ENCODE peak calls at places on chromosomes 2 and 18, in six cellular contexts. F, M, T, C, W and O are unnamed samples.

GRCh38 chr2:161141033-161141432 is 19.2 kb upstream of the TANK start:
- DNase-seq in F (no peak), W (no peak), M (no peak), C (no peak), T (no peak), O (no peak)

GRCh38 chr18:58135806-58136331 is 91.8 kb downstream of the NEDD4L start:
- DNase-seq in M (peak; percentile 77), C (peak; percentile 88), T (no peak), F (peak; percentile 49), W (peak; percentile 80), O (peak; percentile 62)

GRCh38 chr2:152440460-152440859 is 105.5 kb downstream of the FMNL2 start:
- DNase-seq in M (no peak), C (no peak), W (no peak), F (no peak), T (no peak), O (no peak)

GRCh38 chr2:167823066-167823465 is 424.3 kb downstream of the STK39 start:
- DNase-seq in C (no peak), T (no peak), M (no peak), F (no peak), W (no peak), O (no peak)

GRCh38 chr2:218876562-218877219 is 4.0 kb upstream of the WNT10A start:
- DNase-seq in C (peak; percentile 96), T (peak; percentile 78), M (peak; percentile 86), F (peak; percentile 81), W (peak; percentile 80), O (peak; percentile 85)

GRCh38 chr2:43086451-43087221 is 139.8 kb downstream of the ZFP36L2 start:
- DNase-seq in C (peak; percentile 69), F (no peak), T (peak; percentile 89), M (peak; percentile 97), W (peak; percentile 31), O (peak; percentile 98)

GRCh38 chr2:10759151-10759714 is 37.8 kb downstream of the ATP6V1C2 start:
- DNase-seq in M (no peak), C (no peak), W (no peak), T (peak; percentile 42), F (no peak), O (no peak)

GRCh38 chr2:28449489-28450395 is 46.1 kb upstream of the PLB1 start:
- DNase-seq in T (no peak), F (no peak), M (peak; percentile 68), W (no peak), C (no peak), O (no peak)

GRCh38 chr18:79870369-79871025 is 72.8 kb downstream of the KCNG2 start:
- DNase-seq in W (no peak), M (no peak), C (no peak), F (no peak), T (no peak), O (no peak)

GRCh38 chr18:63161728-63162195 is 157.8 kb downstream of the BCL2 start:
- DNase-seq in C (no peak), M (peak; percentile 80), T (no peak), W (no peak), F (no peak), O (peak; percentile 85)

GRCh38 chr2:179096090-179096489 is 46.2 kb upstream of the CCDC141 start:
- DNase-seq in W (no peak), C (peak; percentile 57), T (no peak), M (no peak), F (no peak), O (no peak)

GRCh38 chr18:78871631-78872030 is 108.0 kb upstream of the SALL3 start:
- DNase-seq in W (no peak), M (no peak), C (no peak), F (no peak), T (no peak), O (no peak)

GRCh38 chr18:78865056-78865598 is 114.5 kb upstream of the SALL3 start:
- DNase-seq in F (no peak), T (no peak), M (no peak), W (no peak), C (no peak), O (no peak)

GRCh38 chr18:78865771-78866310 is 113.8 kb upstream of the SALL3 start:
- DNase-seq in W (no peak), F (no peak), C (no peak), T (peak; percentile 54), M (no peak), O (no peak)

GRCh38 chr18:78868330-78869316 is 111.0 kb upstream of the SALL3 start:
- DNase-seq in F (no peak), W (no peak), M (no peak), T (no peak), C (no peak), O (no peak)

DNA sequence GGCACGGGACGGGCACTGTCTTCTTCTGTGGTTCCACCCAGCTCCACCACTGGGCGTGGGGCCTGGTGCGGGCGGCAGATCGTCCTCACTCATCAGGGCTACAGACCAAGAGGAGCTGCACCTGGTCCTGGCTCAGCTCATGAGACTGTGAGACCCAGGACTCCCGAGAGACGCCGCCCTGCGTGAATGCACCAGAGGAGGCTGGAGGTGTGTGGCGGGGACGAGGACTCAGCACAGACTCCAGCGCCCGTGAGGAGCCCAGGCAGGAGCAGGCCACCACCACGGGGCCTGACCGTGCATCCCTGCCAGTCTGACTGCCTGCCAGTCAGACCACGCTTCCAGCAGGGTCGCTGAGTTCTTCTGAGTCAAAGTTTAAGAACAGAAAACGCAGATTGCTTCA is 112.5 kb upstream of the SALL3 start:
- DNase-seq in C (no peak), W (no peak), T (peak; percentile 55), M (no peak), F (no peak), O (no peak)
- H3K9me3 ChIP-seq in C (no peaks in the 10 kb centered on the region), W (no peaks in the 10 kb centered on the region), T (no peaks in the 10 kb centered on the region), M (no peaks in the 10 kb centered on the region), F (no peaks in the 10 kb centered on the region), O (no peaks in the 10 kb centered on the region)

GRCh38 chr2:228181098-228182019 is at the start of gene SPHKAP:
- DNase-seq in W (peak; percentile 60), T (peak; percentile 58), M (no peak), C (peak; percentile 87), F (peak; percentile 21), O (no peak)

DNA sequence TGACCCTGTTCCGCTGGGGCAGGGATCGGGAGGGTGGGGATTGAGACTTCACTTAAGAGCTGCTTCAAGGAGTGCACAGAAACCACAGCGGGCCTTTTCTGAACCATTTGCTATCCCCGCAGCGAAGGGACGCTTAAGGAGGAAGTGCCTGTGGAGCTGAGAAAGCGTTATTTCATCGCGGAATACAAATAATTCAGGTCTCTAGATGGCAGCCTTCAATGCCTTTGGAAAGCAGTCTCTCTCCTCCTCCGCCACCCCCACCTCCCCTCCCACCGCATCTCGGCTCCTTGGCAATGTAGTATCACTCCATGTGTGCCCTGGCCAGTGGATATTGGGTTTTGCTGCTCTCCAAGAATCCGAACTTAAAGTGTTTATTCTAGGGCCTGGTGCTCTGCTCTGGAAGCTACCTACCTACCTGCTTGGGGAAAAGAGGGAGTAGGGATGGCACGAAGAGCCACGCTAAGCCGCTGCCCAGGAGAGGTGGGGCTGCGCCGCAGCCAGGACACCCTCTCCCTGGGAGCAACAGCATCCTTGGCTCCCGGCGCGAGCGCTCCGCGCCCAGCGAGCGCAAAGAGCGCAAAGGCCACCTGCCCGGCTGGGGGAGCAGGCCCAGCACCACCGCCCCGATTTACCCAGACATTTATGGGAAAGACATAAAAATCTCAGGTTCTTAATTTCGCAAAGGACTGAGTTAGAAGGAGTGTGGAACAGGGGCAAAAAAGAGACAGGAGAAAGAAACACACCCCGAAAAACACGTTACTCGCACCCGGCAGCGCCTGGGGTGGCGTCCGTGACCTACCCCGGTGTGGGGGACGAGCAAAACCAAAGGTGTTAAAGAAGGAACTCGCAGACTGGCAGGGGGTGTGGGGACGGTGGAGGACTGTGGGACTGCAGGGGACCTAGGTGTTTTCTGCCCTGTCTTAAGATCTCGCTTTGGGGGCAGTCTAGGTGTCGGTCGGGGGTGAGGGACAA is 1.1 kb downstream of the SPHKAP start:
- DNase-seq in M (no peak), C (peak; percentile 85), T (peak; percentile 44), F (peak; percentile 11), W (peak; percentile 49), O (peak; percentile 4)
- H3K9ac ChIP-seq in M (no peak overlapping the region), C (no peak overlapping the region), T (no peak overlapping the region), F (no peak overlapping the region), W (no peak overlapping the region), O (no peak overlapping the region)

DNA sequence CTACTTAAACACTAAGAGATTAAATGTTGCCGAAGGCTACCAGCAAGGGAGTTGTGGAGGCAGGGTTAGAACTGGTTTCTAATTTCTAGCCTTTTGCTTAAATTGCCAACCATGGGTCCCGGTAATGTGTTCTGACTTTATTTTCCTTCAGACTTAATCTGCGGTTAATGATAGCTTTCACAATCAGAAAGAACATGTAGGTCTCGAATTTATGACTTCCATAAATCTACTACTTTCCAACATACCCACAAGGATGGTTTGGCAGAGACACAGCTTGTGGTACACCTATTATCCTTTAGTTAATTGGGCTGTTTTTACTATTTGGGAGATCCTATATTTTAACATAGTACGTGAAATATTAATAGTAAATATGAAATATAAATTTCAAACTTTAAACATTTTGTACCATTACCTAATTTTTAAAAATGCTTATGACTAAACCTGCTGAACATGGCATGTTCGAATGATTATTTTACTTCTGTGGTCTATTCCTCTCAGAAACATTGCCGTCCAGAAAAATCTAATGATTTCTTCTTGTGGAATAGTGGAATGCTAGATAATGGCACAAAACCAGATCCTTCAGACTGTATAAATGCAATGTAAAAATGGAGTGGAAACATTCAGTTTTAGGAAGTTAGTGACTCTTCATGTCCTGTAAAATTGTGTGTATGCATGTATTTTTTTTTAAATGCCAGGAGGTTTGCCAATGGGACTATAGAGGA is 41.3 kb downstream of the PARD3B start:
- DNase-seq in W (no peak), C (no peak), M (no peak), F (no peak), T (no peak), O (no peak)
- H3K9me3 ChIP-seq in W (no peaks in the 10 kb centered on the region), C (peaks cover 9% of the 10 kb centered on the region), M (no peaks in the 10 kb centered on the region), F (peaks cover 34% of the 10 kb centered on the region), T (no peaks in the 10 kb centered on the region), O (no peaks in the 10 kb centered on the region)

GRCh38 chr2:176133366-176133765 is 3.9 kb downstream of the HOXD8 start:
- DNase-seq in F (no peak), T (no peak), W (no peak), M (no peak), C (no peak), O (no peak)

GRCh38 chr2:176130917-176131616 is 1.6 kb downstream of the HOXD8 start:
- DNase-seq in T (no peak), F (no peak), C (no peak), W (no peak), M (no peak), O (no peak)

GRCh38 chr2:176130153-176130916 is 830 bp downstream of the HOXD8 start:
- DNase-seq in T (peak; percentile 91), C (peak; percentile 78), W (peak; percentile 76), F (no peak), M (peak; percentile 43), O (peak; percentile 45)

GRCh38 chr2:176132397-176133086 is 3.0 kb downstream of the HOXD8 start:
- DNase-seq in F (no peak), T (peak; percentile 43), W (peak; percentile 47), C (peak; percentile 53), M (no peak), O (no peak)

DNA sequence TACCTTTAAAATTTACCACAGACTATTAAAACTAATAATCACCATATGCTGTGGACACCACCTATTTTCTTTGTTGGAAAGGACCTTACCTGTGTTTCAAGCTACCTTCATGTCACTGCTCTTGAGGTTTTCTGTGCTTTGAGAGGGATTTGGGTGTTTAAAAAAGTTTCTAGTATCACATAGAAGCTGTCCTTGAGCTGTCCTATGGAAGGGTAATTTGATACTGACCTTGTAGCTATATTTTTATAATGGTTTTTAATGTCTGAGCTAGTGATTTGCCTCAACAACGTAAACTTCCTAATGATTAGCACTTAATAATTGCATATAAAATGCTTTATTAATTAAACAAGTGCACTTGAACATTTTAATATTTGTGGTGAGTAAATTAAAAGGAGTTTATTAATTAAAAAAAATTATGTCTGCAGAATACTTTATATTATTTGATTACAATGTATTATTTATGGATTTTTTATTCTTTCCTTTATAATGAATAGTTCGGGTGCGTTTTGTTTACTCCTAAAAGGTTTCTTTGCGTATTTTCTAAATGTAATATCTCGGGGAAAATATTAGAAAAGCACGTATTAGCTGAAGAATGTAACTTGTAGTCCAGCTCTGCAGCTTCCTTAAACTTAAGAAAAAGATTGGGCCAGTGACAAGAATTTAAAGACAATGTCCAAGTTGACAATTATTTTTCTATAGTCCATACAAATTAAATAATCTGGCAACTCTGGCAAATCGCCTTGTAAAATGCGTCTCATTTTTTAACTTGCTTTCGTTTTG is 2.3 kb downstream of the HOXD8 start:
- DNase-seq in C (no peak), F (no peak), M (no peak), W (no peak), T (no peak), O (no peak)
- H3K9ac ChIP-seq in C (no peak overlapping the region), F (no peak overlapping the region), M (no peak overlapping the region), W (no peak overlapping the region), T (peak overlapping the region; percentile 90), O (peak overlapping the region; percentile 92)